ENCODE peak calls at places on chromosomes 2 and 18, in ten cellular contexts. S is EL; T is HT-29; L is HEK293T; J is hippocampal formation; I is astrocyte; M is NCI-H446; Z is activated T-cell treated with anti-CD3 and anti-CD28 coated beads, Interleukin-2, amount 50 U/mL, for 24 hours; H is activated CD4-positive, alpha-beta memory T cell treated with anti-CD3 and anti-CD28 coated beads for 36 hours; C is activated CD4-positive, alpha-beta T cell treated with anti-CD3 and anti-CD28 coated beads for 48 hours. P is an unnamed sample.

GRCh38 chr18:48993586-48993985 is 42.8 kb upstream of the SMAD7 start:
- DNase-seq in S (peak; percentile 29), T (no peak), L (no peak), J (no peak), I (peak; percentile 30), M (peak; percentile 37), Z (no peak), H (no peak), C (no peak), P (no peak)

GRCh38 chr18:71442830-71443229 is 1101.3 kb downstream of the CBLN2 start:
- DNase-seq in S (no peak), T (no peak), L (no peak), J (no peak), I (peak; percentile 86), M (no peak), Z (no peak), H (no peak), C (no peak), P (no peak)

GRCh38 chr18:12048827-12049175 is 44.8 kb upstream of the ANKRD62 start:
- DNase-seq in S (peak; percentile 28), T (no peak), L (no peak), J (no peak), I (peak; percentile 84), M (no peak), Z (no peak), H (no peak), C (no peak), P (no peak)

GRCh38 chr18:457533-457932 is 43.0 kb downstream of the COLEC12 start:
- DNase-seq in S (no peak), T (no peak), L (no peak), J (no peak), I (no peak), M (no peak), Z (no peak), H (no peak), C (no peak), P (no peak)

GRCh38 chr2:239695106-239695727 is 294.4 kb upstream of the HDAC4 start:
- DNase-seq in S (no peak), T (no peak), L (no peak), J (no peak), I (no peak), M (no peak), Z (no peak), H (no peak), C (no peak), P (no peak)

GRCh38 chr18:26089247-26090129 is 925 bp downstream of the SS18 start:
- DNase-seq in S (peak; percentile 53), T (peak; percentile 36), L (no peak), J (peak; percentile 61), I (peak; percentile 25), M (no peak), Z (no peak), H (peak; percentile 18), C (no peak), P (peak; percentile 53)

GRCh38 chr2:121210691-121211090 is 74.3 kb downstream of the TFCP2L1 start:
- DNase-seq in S (no peak), T (peak; percentile 31), L (no peak), J (no peak), I (no peak), M (no peak), Z (no peak), H (no peak), C (no peak), P (no peak)

GRCh38 chr2:88680916-88681315 is 10.6 kb upstream of the RPIA start:
- DNase-seq in S (no peak), T (no peak), L (no peak), J (no peak), I (no peak), M (no peak), Z (no peak), H (no peak), C (no peak), P (no peak)

GRCh38 chr2:127625146-127625943 is 20.6 kb upstream of the GPR17 start:
- DNase-seq in S (no peak), T (no peak), L (no peak), J (no peak), I (no peak), M (no peak), Z (peak; percentile 11), H (no peak), C (no peak), P (no peak)

GRCh38 chr2:16765356-16765755 is 99.7 kb upstream of the CYRIA start:
- DNase-seq in S (no peak), T (no peak), L (no peak), J (no peak), I (no peak), M (no peak), Z (no peak), H (no peak), C (no peak), P (no peak)

GRCh38 chr2:149187061-149187460 is 143.3 kb upstream of the LYPD6 start:
- DNase-seq in S (no peak), T (no peak), L (no peak), J (no peak), I (no peak), M (no peak), Z (no peak), H (no peak), C (no peak), P (no peak)

GRCh38 chr2:213419980-213420379 is 135.7 kb downstream of the SPAG16 start:
- DNase-seq in S (no peak), T (no peak), L (no peak), J (no peak), I (no peak), M (no peak), Z (no peak), H (no peak), C (no peak), P (no peak)

GRCh38 chr2:217293607-217294006 is 433.7 kb upstream of the TNP1 start:
- DNase-seq in S (no peak), T (no peak), L (no peak), J (no peak), I (peak; percentile 33), M (no peak), Z (no peak), H (no peak), C (no peak), P (no peak)

GRCh38 chr2:26731714-26732113 is 32.4 kb upstream of the SLC35F6 start:
- DNase-seq in S (no peak), T (no peak), L (no peak), J (no peak), I (no peak), M (no peak), Z (no peak), H (no peak), C (no peak), P (no peak)

GRCh38 chr2:66587216-66587615 is 152.3 kb downstream of the MEIS1 start:
- DNase-seq in S (peak; percentile 43), T (peak; percentile 67), L (peak; percentile 55), J (no peak), I (no peak), M (no peak), Z (no peak), H (no peak), C (no peak), P (no peak)

GRCh38 chr2:101204400-101205095 is 48.1 kb upstream of the CNOT11 start:
- DNase-seq in S (peak; percentile 9), T (peak; percentile 12), L (no peak), J (no peak), I (no peak), M (no peak), Z (no peak), H (no peak), C (no peak), P (no peak)

GRCh38 chr2:59900728-59901452 is 652.6 kb downstream of the BCL11A start:
- DNase-seq in S (no peak), T (no peak), L (no peak), J (no peak), I (no peak), M (peak; percentile 57), Z (no peak), H (no peak), C (no peak), P (no peak)

GRCh38 chr18:48454146-48454796 is 45.1 kb upstream of the ZBTB7C start:
- DNase-seq in S (no peak), T (peak; percentile 33), L (no peak), J (no peak), I (no peak), M (no peak), Z (no peak), H (no peak), C (no peak), P (no peak)

GRCh38 chr18:37429768-37430167 is 135.8 kb downstream of the CELF4 start:
- DNase-seq in S (no peak), T (no peak), L (no peak), J (no peak), I (no peak), M (no peak), Z (no peak), H (no peak), C (no peak), P (no peak)

P was measured in midbrain.